ENCODE peak calls at places on chromosomes 16 and 17, in five cellular contexts. One of them, this sample, is unnamed.

GRCh38 chr16:72760581-72760980 is 287.3 kb downstream of the ZFHX3 start:
- DNase-seq in AG04450: no peak
- DNase-seq in caudate nucleus: no peak
- DNase-seq in A549: no peak
- DNase-seq in body of pancreas: no peak
- DNase-seq in this sample: no peak

GRCh38 chr17:64457156-64457555 is 8.2 kb downstream of the MILR1 start:
- DNase-seq in body of pancreas: no peak
- DNase-seq in caudate nucleus: no peak
- DNase-seq in A549: no peak
- DNase-seq in AG04450: no peak
- DNase-seq in this sample: no peak

GRCh38 chr17:30571921-30572320 is 94.7 kb downstream of the GOSR1 start:
- DNase-seq in AG04450: no peak
- DNase-seq in body of pancreas: no peak
- DNase-seq in A549: no peak
- DNase-seq in caudate nucleus: no peak
- DNase-seq in this sample: no peak

GRCh38 chr17:59972778-59973177 is 8.2 kb upstream of the RNFT1 start:
- DNase-seq in body of pancreas: no peak
- DNase-seq in AG04450: no peak
- DNase-seq in caudate nucleus: no peak
- DNase-seq in A549: no peak
- DNase-seq in this sample: no peak

GRCh38 chr17:35256629-35257028 is 13.8 kb downstream of the SLFN5 start:
- DNase-seq in caudate nucleus: no peak
- DNase-seq in AG04450: no peak
- DNase-seq in A549: peak
- DNase-seq in body of pancreas: no peak
- DNase-seq in this sample: no peak

GRCh38 chr16:73768786-73769203 is 527.8 kb upstream of the PSMD7 start:
- DNase-seq in AG04450: no peak
- DNase-seq in caudate nucleus: no peak
- DNase-seq in body of pancreas: peak
- DNase-seq in A549: no peak
- DNase-seq in this sample: no peak

GRCh38 chr17:50580636-50581035 is 20.1 kb downstream of the CACNA1G start:
- DNase-seq in body of pancreas: no peak
- DNase-seq in A549: no peak
- DNase-seq in AG04450: no peak
- DNase-seq in caudate nucleus: no peak
- DNase-seq in this sample: no peak

GRCh38 chr16:3173892-3174617 is 13.9 kb upstream of the OR1F1 start:
- DNase-seq in AG04450: no peak
- DNase-seq in A549: peak
- DNase-seq in body of pancreas: no peak
- DNase-seq in caudate nucleus: no peak
- DNase-seq in this sample: no peak

GRCh38 chr16:67117716-67118115 is 8.0 kb downstream of the PHAF1 start:
- DNase-seq in caudate nucleus: no peak
- DNase-seq in A549: no peak
- DNase-seq in body of pancreas: no peak
- DNase-seq in AG04450: no peak
- DNase-seq in this sample: no peak

GRCh38 chr17:79702071-79702470 is 28.7 kb upstream of the ENPP7 start:
- DNase-seq in AG04450: no peak
- DNase-seq in caudate nucleus: no peak
- DNase-seq in body of pancreas: no peak
- DNase-seq in A549: no peak
- DNase-seq in this sample: no peak

GRCh38 chr17:65743313-65743665 is 181.8 kb upstream of the AXIN2 start:
- DNase-seq in A549: no peak
- DNase-seq in caudate nucleus: no peak
- DNase-seq in body of pancreas: no peak
- DNase-seq in AG04450: no peak
- DNase-seq in this sample: no peak

GRCh38 chr16:68711421-68712139 is 25.5 kb upstream of the CDH1 start:
- DNase-seq in A549: no peak
- DNase-seq in caudate nucleus: no peak
- DNase-seq in body of pancreas: peak
- DNase-seq in AG04450: no peak
- DNase-seq in this sample: no peak

DNA sequence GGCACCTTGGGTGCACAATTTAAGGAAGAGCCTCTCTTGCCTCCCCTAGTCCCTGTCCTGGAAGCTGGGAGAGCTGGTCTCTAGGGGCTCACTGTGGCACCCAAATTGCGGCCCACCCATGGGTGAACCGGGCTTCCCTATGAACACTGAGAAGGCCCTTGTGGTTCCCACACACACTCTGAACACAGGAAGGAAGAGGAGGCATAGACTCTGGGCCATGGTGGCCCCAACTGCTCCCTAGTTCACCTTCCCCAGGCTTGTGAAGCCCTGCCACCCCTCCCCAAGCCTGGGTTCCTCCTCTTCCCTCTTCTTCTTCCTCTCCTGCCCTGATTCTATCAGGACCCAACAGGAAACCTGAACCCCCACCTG is 10.5 kb downstream of the SREBF1 start:
- DNase-seq in A549: no peak
- DNase-seq in body of pancreas: no peak
- DNase-seq in AG04450: no peak
- DNase-seq in caudate nucleus: no peak
- DNase-seq in this sample: no peak
- H3K27ac ChIP-seq in A549: peak
- H3K27ac ChIP-seq in body of pancreas: peak
- H3K27ac ChIP-seq in AG04450: no peak
- H3K27ac ChIP-seq in caudate nucleus: no peak
- H3K27ac ChIP-seq in this sample: peak

DNA sequence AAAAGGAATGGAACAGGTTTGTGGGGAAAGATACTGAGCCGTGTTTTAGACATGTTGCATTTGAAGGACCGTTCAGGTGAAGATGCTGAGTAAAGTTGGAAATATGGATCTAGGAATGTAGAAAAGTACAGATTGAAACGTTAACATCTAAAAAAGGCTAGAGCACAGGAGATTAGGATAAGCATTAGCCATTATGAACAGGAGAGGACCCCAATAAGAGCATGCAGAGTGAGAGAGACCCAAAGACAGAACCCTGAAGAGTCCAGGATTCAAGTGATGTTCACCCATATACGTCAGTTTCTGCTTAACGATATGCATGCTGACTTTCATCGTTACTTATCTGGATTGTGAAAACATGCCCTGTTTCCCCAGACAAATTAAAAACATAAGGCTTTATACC is 140.5 kb downstream of the STX8 start:
- DNase-seq in A549: no peak
- DNase-seq in AG04450: no peak
- DNase-seq in body of pancreas: no peak
- DNase-seq in caudate nucleus: no peak
- DNase-seq in this sample: no peak
- H3K27ac ChIP-seq in A549: no peak
- H3K27ac ChIP-seq in AG04450: no peak
- H3K27ac ChIP-seq in body of pancreas: no peak
- H3K27ac ChIP-seq in caudate nucleus: no peak
- H3K27ac ChIP-seq in this sample: no peak

GRCh38 chr17:44348234-44348987 is 3.3 kb downstream of the GRN start:
- DNase-seq in A549: no peak
- DNase-seq in AG04450: no peak
- DNase-seq in body of pancreas: peak
- DNase-seq in caudate nucleus: peak
- DNase-seq in this sample: peak

GRCh38 chr17:44348988-44349364 is 3.9 kb downstream of the GRN start:
- DNase-seq in AG04450: no peak
- DNase-seq in body of pancreas: no peak
- DNase-seq in caudate nucleus: no peak
- DNase-seq in A549: no peak
- DNase-seq in this sample: no peak

GRCh38 chr17:44351464-44351863 is 6.4 kb downstream of the GRN start:
- DNase-seq in AG04450: no peak
- DNase-seq in A549: no peak
- DNase-seq in body of pancreas: no peak
- DNase-seq in caudate nucleus: no peak
- DNase-seq in this sample: no peak

GRCh38 chr17:44350733-44351226 is 5.7 kb downstream of the GRN start:
- DNase-seq in AG04450: no peak
- DNase-seq in caudate nucleus: peak
- DNase-seq in body of pancreas: peak
- DNase-seq in A549: peak
- DNase-seq in this sample: peak

GRCh38 chr17:44349553-44350070 is 4.5 kb downstream of the GRN start:
- DNase-seq in body of pancreas: no peak
- DNase-seq in caudate nucleus: no peak
- DNase-seq in A549: no peak
- DNase-seq in AG04450: no peak
- DNase-seq in this sample: no peak
- H3K27ac ChIP-seq in body of pancreas: no peak
- H3K27ac ChIP-seq in caudate nucleus: no peak
- H3K27ac ChIP-seq in A549: no peak
- H3K27ac ChIP-seq in AG04450: no peak
- H3K27ac ChIP-seq in this sample: no peak

GRCh38 chr16:85201566-85201965 is 89.3 kb upstream of the CIBAR2 start:
- DNase-seq in caudate nucleus: no peak
- DNase-seq in AG04450: no peak
- DNase-seq in A549: no peak
- DNase-seq in body of pancreas: no peak
- DNase-seq in this sample: peak
- H3K27ac ChIP-seq in caudate nucleus: no peak
- H3K27ac ChIP-seq in AG04450: peak
- H3K27ac ChIP-seq in A549: no peak
- H3K27ac ChIP-seq in body of pancreas: peak
- H3K27ac ChIP-seq in this sample: no peak

GRCh38 chr16:85575910-85576309 is 37.2 kb upstream of the GSE1 start:
- DNase-seq in AG04450: no peak
- DNase-seq in caudate nucleus: no peak
- DNase-seq in body of pancreas: no peak
- DNase-seq in A549: no peak
- DNase-seq in this sample: no peak

GRCh38 chr16:85571813-85572619 is 41.1 kb upstream of the GSE1 start:
- DNase-seq in A549: no peak
- DNase-seq in caudate nucleus: no peak
- DNase-seq in AG04450: no peak
- DNase-seq in body of pancreas: no peak
- DNase-seq in this sample: no peak

GRCh38 chr16:85573045-85573695 is 40.0 kb upstream of the GSE1 start:
- DNase-seq in A549: no peak
- DNase-seq in body of pancreas: no peak
- DNase-seq in caudate nucleus: no peak
- DNase-seq in AG04450: no peak
- DNase-seq in this sample: no peak

GRCh38 chr16:85574672-85575475 is 38.2 kb upstream of the GSE1 start:
- DNase-seq in AG04450: no peak
- DNase-seq in caudate nucleus: no peak
- DNase-seq in body of pancreas: no peak
- DNase-seq in A549: no peak
- DNase-seq in this sample: no peak

GRCh38 chr16:85573696-85574641 is 39.2 kb upstream of the GSE1 start:
- DNase-seq in caudate nucleus: peak
- DNase-seq in A549: no peak
- DNase-seq in AG04450: no peak
- DNase-seq in body of pancreas: peak
- DNase-seq in this sample: peak
- H3K27ac ChIP-seq in caudate nucleus: peak
- H3K27ac ChIP-seq in A549: no peak
- H3K27ac ChIP-seq in AG04450: peak
- H3K27ac ChIP-seq in body of pancreas: peak
- H3K27ac ChIP-seq in this sample: no peak

GRCh38 chr16:48556913-48557351 is 53.0 kb downstream of the N4BP1 start:
- DNase-seq in AG04450: peak
- DNase-seq in caudate nucleus: no peak
- DNase-seq in A549: no peak
- DNase-seq in body of pancreas: no peak
- DNase-seq in this sample: no peak

GRCh38 chr16:48561960-48562393 is 48.0 kb downstream of the N4BP1 start:
- DNase-seq in caudate nucleus: no peak
- DNase-seq in AG04450: no peak
- DNase-seq in body of pancreas: peak
- DNase-seq in A549: no peak
- DNase-seq in this sample: no peak

GRCh38 chr16:48558269-48558915 is 51.6 kb downstream of the N4BP1 start:
- DNase-seq in AG04450: no peak
- DNase-seq in caudate nucleus: no peak
- DNase-seq in A549: no peak
- DNase-seq in body of pancreas: no peak
- DNase-seq in this sample: no peak

GRCh38 chr16:48560692-48561091 is 49.3 kb downstream of the N4BP1 start:
- DNase-seq in A549: no peak
- DNase-seq in caudate nucleus: no peak
- DNase-seq in body of pancreas: no peak
- DNase-seq in AG04450: no peak
- DNase-seq in this sample: no peak

DNA sequence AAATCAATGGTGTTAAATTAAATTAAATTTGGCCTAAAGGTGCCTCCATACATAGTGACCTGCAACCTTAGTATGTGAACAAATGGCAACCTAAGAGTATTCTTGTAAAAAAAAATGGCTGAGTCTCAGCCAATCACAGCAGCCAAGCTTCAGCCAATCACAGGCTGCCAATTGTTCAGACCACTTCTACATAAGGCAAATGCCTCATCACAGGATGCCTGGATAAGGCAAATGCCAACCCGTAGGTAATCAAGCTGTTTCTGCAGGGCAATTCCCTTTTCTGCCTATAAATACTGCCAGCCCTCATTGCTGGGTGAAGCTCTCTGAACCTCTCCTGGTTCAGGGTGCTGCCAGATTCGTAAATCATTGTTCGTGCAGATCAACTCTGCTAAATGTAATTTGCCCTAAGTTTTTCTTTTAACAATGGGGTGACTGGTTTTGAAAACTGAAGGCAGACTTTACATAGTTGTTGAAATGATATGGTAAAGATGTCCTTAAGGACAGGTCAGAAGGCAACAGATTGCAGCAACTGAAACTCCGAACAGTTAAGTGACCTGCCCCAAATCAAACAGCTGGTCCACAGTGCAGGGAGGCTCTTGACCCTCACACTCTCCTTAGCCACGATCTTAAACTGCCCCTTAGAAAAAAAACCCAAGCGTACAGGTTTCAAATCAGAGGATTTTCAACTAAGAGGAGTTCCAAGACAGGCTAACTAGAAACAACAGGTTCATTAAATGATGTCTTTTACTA is 50.3 kb downstream of the N4BP1 start:
- DNase-seq in AG04450: no peak
- DNase-seq in body of pancreas: no peak
- DNase-seq in A549: no peak
- DNase-seq in caudate nucleus: no peak
- DNase-seq in this sample: no peak
- H3K27ac ChIP-seq in AG04450: no peak
- H3K27ac ChIP-seq in body of pancreas: no peak
- H3K27ac ChIP-seq in A549: no peak
- H3K27ac ChIP-seq in caudate nucleus: no peak
- H3K27ac ChIP-seq in this sample: peak

GRCh38 chr16:22374311-22375116 is at the start of gene CDR2:
- DNase-seq in AG04450: peak
- DNase-seq in caudate nucleus: peak
- DNase-seq in A549: peak
- DNase-seq in body of pancreas: peak
- DNase-seq in this sample: peak
- H3K27ac ChIP-seq in AG04450: peak
- H3K27ac ChIP-seq in caudate nucleus: peak
- H3K27ac ChIP-seq in A549: peak
- H3K27ac ChIP-seq in body of pancreas: peak
- H3K27ac ChIP-seq in this sample: peak